ENCODE peak calls at places on chromosomes 11 and 22, in seven cellular contexts. One of them, this sample, is unnamed.

GRCh38 chr11:14269956-14270355 is 89.0 kb downstream of the RRAS2 start:
- DNase-seq in activated T-helper 1 cell treated with Interleukin-2 at 50 U/mL for 16 hours: no peak
- DNase-seq in effector CD4-positive, alpha-beta T cell: no peak
- DNase-seq in SK-MEL-5: no peak
- DNase-seq in GM13977: no peak
- DNase-seq in RWPE1: no peak
- DNase-seq in Peyer's patch: no peak
- DNase-seq in this sample: no peak

GRCh38 chr22:31136155-31136554 is 4.2 kb downstream of the PLA2G3 start:
- DNase-seq in activated T-helper 1 cell treated with Interleukin-2 at 50 U/mL for 16 hours: no peak
- DNase-seq in effector CD4-positive, alpha-beta T cell: no peak
- DNase-seq in SK-MEL-5: no peak
- DNase-seq in GM13977: no peak
- DNase-seq in RWPE1: no peak
- DNase-seq in Peyer's patch: no peak
- DNase-seq in this sample: no peak

GRCh38 chr22:39243443-39244072 is 1.2 kb downstream of the PDGFB start:
- DNase-seq in activated T-helper 1 cell treated with Interleukin-2 at 50 U/mL for 16 hours: no peak
- DNase-seq in effector CD4-positive, alpha-beta T cell: no peak
- DNase-seq in SK-MEL-5: no peak
- DNase-seq in GM13977: peak
- DNase-seq in RWPE1: peak
- DNase-seq in Peyer's patch: no peak
- DNase-seq in this sample: peak

GRCh38 chr11:72162891-72163492 is 27.5 kb downstream of the FOLR3 start:
- DNase-seq in activated T-helper 1 cell treated with Interleukin-2 at 50 U/mL for 16 hours: no peak
- DNase-seq in effector CD4-positive, alpha-beta T cell: no peak
- DNase-seq in SK-MEL-5: peak
- DNase-seq in GM13977: no peak
- DNase-seq in RWPE1: no peak
- DNase-seq in Peyer's patch: no peak
- DNase-seq in this sample: no peak

GRCh38 chr11:65487467-65488272 is 11.2 kb upstream of the MALAT1 start:
- DNase-seq in activated T-helper 1 cell treated with Interleukin-2 at 50 U/mL for 16 hours: no peak
- DNase-seq in effector CD4-positive, alpha-beta T cell: no peak
- DNase-seq in SK-MEL-5: peak
- DNase-seq in GM13977: peak
- DNase-seq in RWPE1: peak
- DNase-seq in Peyer's patch: peak
- DNase-seq in this sample: peak

GRCh38 chr22:49152930-49153770 is 674.5 kb downstream of the BRD1 start:
- DNase-seq in activated T-helper 1 cell treated with Interleukin-2 at 50 U/mL for 16 hours: no peak
- DNase-seq in effector CD4-positive, alpha-beta T cell: no peak
- DNase-seq in SK-MEL-5: no peak
- DNase-seq in GM13977: no peak
- DNase-seq in RWPE1: no peak
- DNase-seq in Peyer's patch: no peak
- DNase-seq in this sample: no peak

GRCh38 chr11:4038973-4039372 is 55.6 kb upstream of the RRM1 start:
- DNase-seq in activated T-helper 1 cell treated with Interleukin-2 at 50 U/mL for 16 hours: no peak
- DNase-seq in effector CD4-positive, alpha-beta T cell: no peak
- DNase-seq in SK-MEL-5: no peak
- DNase-seq in GM13977: no peak
- DNase-seq in RWPE1: no peak
- DNase-seq in Peyer's patch: no peak
- DNase-seq in this sample: no peak

GRCh38 chr11:65585396-65586246 is 9.8 kb downstream of the EHBP1L1 start:
- DNase-seq in activated T-helper 1 cell treated with Interleukin-2 at 50 U/mL for 16 hours: no peak
- DNase-seq in effector CD4-positive, alpha-beta T cell: no peak
- DNase-seq in SK-MEL-5: no peak
- DNase-seq in GM13977: no peak
- DNase-seq in RWPE1: no peak
- DNase-seq in Peyer's patch: no peak
- DNase-seq in this sample: peak

GRCh38 chr11:117885777-117886176 is 9.3 kb upstream of the FXYD6 start:
- DNase-seq in activated T-helper 1 cell treated with Interleukin-2 at 50 U/mL for 16 hours: no peak
- DNase-seq in effector CD4-positive, alpha-beta T cell: no peak
- DNase-seq in SK-MEL-5: no peak
- DNase-seq in GM13977: no peak
- DNase-seq in RWPE1: no peak
- DNase-seq in Peyer's patch: no peak
- DNase-seq in this sample: peak

GRCh38 chr11:66311965-66312548 is 4.8 kb downstream of the CD248 start:
- DNase-seq in activated T-helper 1 cell treated with Interleukin-2 at 50 U/mL for 16 hours: peak
- DNase-seq in effector CD4-positive, alpha-beta T cell: peak
- DNase-seq in SK-MEL-5: peak
- DNase-seq in GM13977: peak
- DNase-seq in RWPE1: peak
- DNase-seq in Peyer's patch: peak
- DNase-seq in this sample: peak

This sample was measured in left kidney.